ENCODE peak calls at places on chromosomes 6 and 20, in seven cellular contexts. B is glutamatergic neuron, O is lower lobe of right lung, P is type B pancreatic cell, C is endothelial cell, N is Peyer's patch, A is foreskin fibroblast. I is an unnamed sample.

GRCh38 chr6:36025932-36026327 is 1.5 kb upstream of the SLC26A8 start:
- DNase-seq in B (no peak), O (no peak), P (no peak), C (no peak), N (no peak), A (peak), I (no peak)

GRCh38 chr6:154606860-154607259 is 96.4 kb upstream of the CNKSR3 start:
- DNase-seq in B (no peak), O (no peak), P (no peak), C (no peak), N (no peak), A (no peak), I (no peak)

GRCh38 chr6:32825966-32826365 is 9.2 kb upstream of the HLA-DOB start:
- DNase-seq in B (no peak), O (no peak), P (no peak), C (no peak), N (no peak), A (peak), I (no peak)

GRCh38 chr6:10555625-10556309 is 34.6 kb downstream of the GCNT2 start:
- DNase-seq in B (peak), O (peak), P (no peak), C (peak), N (peak), A (peak), I (peak)

GRCh38 chr20:53856675-53857295 is 213.6 kb downstream of the BCAS1 start:
- DNase-seq in B (no peak), O (no peak), P (no peak), C (no peak), N (no peak), A (no peak), I (no peak)

GRCh38 chr6:43708857-43709653 is 21.5 kb upstream of the MRPS18A start:
- DNase-seq in B (no peak), O (no peak), P (no peak), C (no peak), N (no peak), A (peak), I (no peak)

GRCh38 chr20:41436679-41437078 is 70.1 kb upstream of the EMILIN3 start:
- DNase-seq in B (no peak), O (no peak), P (no peak), C (no peak), N (no peak), A (peak), I (no peak)

GRCh38 chr20:33647603-33648395 is 14.3 kb upstream of the C20orf144 start:
- DNase-seq in B (no peak), O (no peak), P (no peak), C (no peak), N (no peak), A (peak), I (no peak)

GRCh38 chr6:89079611-89080213 is 839 bp upstream of the PNRC1 start:
- DNase-seq in B (no peak), O (peak), P (no peak), C (no peak), N (peak), A (peak), I (no peak)

GRCh38 chr20:57677323-57677982 is 32.4 kb downstream of the PMEPA1 start:
- DNase-seq in B (no peak), O (no peak), P (no peak), C (no peak), N (no peak), A (no peak), I (no peak)

GRCh38 chr6:22444335-22444734 is 125.0 kb upstream of the HDGFL1 start:
- DNase-seq in B (no peak), O (no peak), P (no peak), C (no peak), N (no peak), A (no peak), I (no peak)

GRCh38 chr6:18058429-18058828 is 64.0 kb downstream of the NHLRC1 start:
- DNase-seq in B (no peak), O (no peak), P (no peak), C (no peak), N (no peak), A (no peak), I (no peak)

GRCh38 chr6:158649289-158650143 is at the start of gene SYTL3:
- DNase-seq in B (no peak), O (peak), P (peak), C (no peak), N (peak), A (no peak), I (no peak)

GRCh38 chr6:37205189-37205996 is 35.4 kb downstream of the PIM1 start:
- DNase-seq in B (no peak), O (no peak), P (no peak), C (no peak), N (peak), A (no peak), I (no peak)

GRCh38 chr6:163572612-163573011 is 158.1 kb downstream of the QKI start:
- DNase-seq in B (no peak), O (no peak), P (no peak), C (no peak), N (no peak), A (no peak), I (no peak)

GRCh38 chr20:36277546-36277945 is 28.6 kb upstream of the DLGAP4 start:
- DNase-seq in B (no peak), O (no peak), P (peak), C (no peak), N (no peak), A (no peak), I (no peak)

GRCh38 chr6:166461821-166462460 is 79.2 kb upstream of the MPC1 start:
- DNase-seq in B (peak), O (no peak), P (no peak), C (no peak), N (no peak), A (no peak), I (no peak)

GRCh38 chr20:18252597-18253451 is 35.5 kb upstream of the ZNF133 start:
- DNase-seq in B (no peak), O (peak), P (no peak), C (no peak), N (no peak), A (no peak), I (no peak)

GRCh38 chr6:96841241-96841824 is 4.1 kb upstream of the GPR63 start:
- DNase-seq in B (no peak), O (no peak), P (no peak), C (no peak), N (no peak), A (no peak), I (no peak)

GRCh38 chr6:165834613-165835259 is 171.7 kb upstream of the PDE10A start:
- DNase-seq in B (no peak), O (peak), P (no peak), C (no peak), N (peak), A (no peak), I (no peak)

GRCh38 chr6:132683543-132683942 is 24.6 kb upstream of the TAAR1 start:
- DNase-seq in B (no peak), O (no peak), P (no peak), C (no peak), N (no peak), A (peak), I (no peak)

GRCh38 chr6:50353603-50354002 is 303.9 kb upstream of the DEFB112 start:
- DNase-seq in B (no peak), O (no peak), P (no peak), C (no peak), N (no peak), A (no peak), I (no peak)

GRCh38 chr6:155541976-155542375 is 86.3 kb upstream of the NOX3 start:
- DNase-seq in B (no peak), O (no peak), P (no peak), C (no peak), N (no peak), A (no peak), I (no peak)

GRCh38 chr20:41453006-41453950 is 86.7 kb upstream of the EMILIN3 start:
- DNase-seq in B (no peak), O (no peak), P (no peak), C (no peak), N (no peak), A (no peak), I (no peak)

GRCh38 chr6:26486358-26486757 is 13.7 kb upstream of the BTN1A1 start:
- DNase-seq in B (no peak), O (no peak), P (no peak), C (no peak), N (no peak), A (no peak), I (no peak)

GRCh38 chr6:36728289-36729168 is 30.9 kb downstream of the RAB44 start:
- DNase-seq in B (no peak), O (peak), P (no peak), C (no peak), N (no peak), A (no peak), I (no peak)

GRCh38 chr20:62840244-62841197 is 21.1 kb downstream of the TCFL5 start:
- DNase-seq in B (no peak), O (no peak), P (no peak), C (no peak), N (no peak), A (no peak), I (no peak)

GRCh38 chr20:58359441-58359840 is 29.6 kb upstream of the VAPB start:
- DNase-seq in B (no peak), O (no peak), P (no peak), C (no peak), N (no peak), A (no peak), I (no peak)

GRCh38 chr6:74632196-74632595 is 573.7 kb downstream of the COL12A1 start:
- DNase-seq in B (no peak), O (no peak), P (no peak), C (no peak), N (no peak), A (no peak), I (no peak)

GRCh38 chr20:17771206-17772004 is 71.6 kb downstream of the BANF2 start:
- DNase-seq in B (no peak), O (peak), P (no peak), C (no peak), N (no peak), A (no peak), I (no peak)

GRCh38 chr6:123629234-123629941 is 7.4 kb downstream of the TRDN start:
- DNase-seq in B (no peak), O (no peak), P (no peak), C (no peak), N (no peak), A (no peak), I (no peak)

GRCh38 chr6:38306915-38307314 is 332.8 kb downstream of the BTBD9 start:
- DNase-seq in B (no peak), O (no peak), P (no peak), C (no peak), N (no peak), A (no peak), I (no peak)

GRCh38 chr6:112933947-112934346 is 586.8 kb downstream of the RFPL4B start:
- DNase-seq in B (no peak), O (no peak), P (no peak), C (no peak), N (no peak), A (peak), I (no peak)

GRCh38 chr6:27188885-27189418 is 58.5 kb upstream of the PRSS16 start:
- DNase-seq in B (peak), O (peak), P (no peak), C (peak), N (peak), A (peak), I (peak)

GRCh38 chr20:46011631-46012482 is 3.1 kb downstream of the MMP9 start:
- DNase-seq in B (no peak), O (peak), P (no peak), C (no peak), N (peak), A (no peak), I (no peak)

GRCh38 chr20:17511401-17511800 is 19.8 kb downstream of the BFSP1 start:
- DNase-seq in B (no peak), O (no peak), P (no peak), C (no peak), N (no peak), A (no peak), I (no peak)

GRCh38 chr20:51373713-51374481 is 168.6 kb downstream of the NFATC2 start:
- DNase-seq in B (no peak), O (no peak), P (no peak), C (no peak), N (no peak), A (no peak), I (no peak)

GRCh38 chr20:22977047-22977785 is 57.9 kb upstream of the SSTR4 start:
- DNase-seq in B (no peak), O (no peak), P (no peak), C (no peak), N (no peak), A (no peak), I (no peak)

DNA sequence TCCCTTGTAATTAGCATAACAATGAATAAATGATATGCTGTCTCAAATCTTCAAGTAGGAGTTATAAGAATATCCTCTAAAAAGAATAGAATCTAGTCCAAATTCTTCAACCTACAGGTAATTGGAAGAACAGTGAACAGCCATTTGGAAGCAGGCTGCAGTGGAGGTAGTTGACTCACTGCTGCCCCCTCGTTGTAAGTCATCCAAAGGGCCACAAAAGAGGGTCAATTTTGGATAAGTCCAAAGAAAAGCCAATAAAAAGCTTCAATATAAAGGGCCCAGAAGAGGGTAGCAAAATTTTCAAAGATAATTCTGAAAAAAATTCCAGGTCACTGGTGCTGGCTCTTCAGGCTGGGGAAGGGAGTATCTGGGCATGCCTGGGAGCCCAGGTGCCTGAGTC is 60.8 kb upstream of the SSTR4 start:
- DNase-seq in B (no peak), O (no peak), P (no peak), C (peak), N (no peak), A (peak), I (no peak)
- TF ChIP-seq CTCF in B (no peak), O (peak), P (peak), C (peak), N (no peak), A (peak), I (peak)

GRCh38 chr6:48084201-48084600 is 26.8 kb downstream of the PTCHD4 start:
- DNase-seq in B (no peak), O (no peak), P (no peak), C (no peak), N (no peak), A (no peak), I (no peak)

GRCh38 chr6:48080227-48081009 is 30.6 kb downstream of the PTCHD4 start:
- DNase-seq in B (no peak), O (no peak), P (no peak), C (no peak), N (no peak), A (no peak), I (no peak)

GRCh38 chr6:48087448-48087847 is 23.5 kb downstream of the PTCHD4 start:
- DNase-seq in B (no peak), O (no peak), P (no peak), C (no peak), N (no peak), A (no peak), I (no peak)

GRCh38 chr6:48085131-48085741 is 25.8 kb downstream of the PTCHD4 start:
- DNase-seq in B (no peak), O (no peak), P (no peak), C (no peak), N (no peak), A (no peak), I (no peak)

GRCh38 chr6:48086187-48086586 is 24.8 kb downstream of the PTCHD4 start:
- DNase-seq in B (no peak), O (no peak), P (no peak), C (no peak), N (no peak), A (no peak), I (no peak)
- TF ChIP-seq CTCF in B (no peak), O (no peak), P (peak), C (no peak), N (no peak), A (peak), I (peak)

GRCh38 chr6:151911401-151911800 is 103.9 kb downstream of the ESR1 start:
- DNase-seq in B (no peak), O (no peak), P (no peak), C (no peak), N (no peak), A (peak), I (no peak)
- TF ChIP-seq CTCF in B (no peak), O (no peak), P (no peak), C (no peak), N (no peak), A (no peak), I (no peak)

DNA sequence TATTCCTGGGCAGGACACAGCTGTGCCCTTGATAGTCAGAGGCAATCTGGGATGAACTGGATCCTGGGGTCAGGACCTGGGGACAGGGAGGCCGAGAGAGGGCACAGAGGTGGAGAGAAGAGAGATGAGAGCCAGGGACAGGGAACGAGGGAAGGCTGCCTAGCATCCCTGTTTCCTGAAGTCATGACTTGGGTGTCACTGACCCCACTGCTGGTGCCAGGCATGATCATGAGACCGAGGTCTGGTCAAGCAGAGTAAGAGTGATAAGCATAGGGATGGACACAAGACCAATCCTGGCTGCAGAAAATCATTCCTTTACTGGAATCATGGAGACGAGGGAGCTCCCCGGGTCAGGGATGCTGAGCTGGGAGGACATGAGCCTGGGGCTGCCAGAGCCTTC is 36.1 kb downstream of the FAM110A start:
- DNase-seq in B (no peak), O (no peak), P (no peak), C (no peak), N (no peak), A (no peak), I (no peak)
- TF ChIP-seq CTCF in B (no peak), O (no peak), P (no peak), C (no peak), N (no peak), A (no peak), I (no peak)

GRCh38 chr6:95279641-95280040 is 297.7 kb upstream of the MANEA start:
- DNase-seq in B (no peak), O (no peak), P (no peak), C (no peak), N (no peak), A (no peak), I (no peak)

GRCh38 chr6:95280690-95281273 is 296.6 kb upstream of the MANEA start:
- DNase-seq in B (no peak), O (no peak), P (no peak), C (peak), N (no peak), A (no peak), I (no peak)
- TF ChIP-seq CTCF in B (peak), O (peak), P (peak), C (peak), N (no peak), A (no peak), I (peak)

GRCh38 chr6:161498359-161498758 is 224.5 kb upstream of the AGPAT4 start:
- DNase-seq in B (peak), O (no peak), P (no peak), C (peak), N (no peak), A (peak), I (no peak)
- TF ChIP-seq CTCF in B (no peak), O (no peak), P (peak), C (no peak), N (no peak), A (peak), I (peak)

GRCh38 chr6:13098808-13099570 is 229.3 kb downstream of the TBC1D7 start:
- DNase-seq in B (no peak), O (no peak), P (no peak), C (no peak), N (no peak), A (peak), I (no peak)

GRCh38 chr6:13101985-13102384 is 226.4 kb downstream of the TBC1D7 start:
- DNase-seq in B (no peak), O (no peak), P (no peak), C (no peak), N (no peak), A (no peak), I (no peak)

GRCh38 chr6:13101409-13101808 is 226.9 kb downstream of the TBC1D7 start:
- DNase-seq in B (no peak), O (no peak), P (no peak), C (no peak), N (no peak), A (no peak), I (no peak)

GRCh38 chr6:13098006-13098405 is 230.3 kb downstream of the TBC1D7 start:
- DNase-seq in B (no peak), O (no peak), P (no peak), C (no peak), N (no peak), A (no peak), I (no peak)

GRCh38 chr6:13099771-13100170 is 228.6 kb downstream of the TBC1D7 start:
- DNase-seq in B (no peak), O (no peak), P (no peak), C (no peak), N (no peak), A (no peak), I (no peak)
- TF ChIP-seq CTCF in B (peak), O (no peak), P (peak), C (peak), N (no peak), A (peak), I (peak)

GRCh38 chr6:136037885-136038460 is 186.5 kb downstream of the PDE7B start:
- DNase-seq in B (no peak), O (no peak), P (no peak), C (no peak), N (no peak), A (peak), I (no peak)
- TF ChIP-seq CTCF in B (no peak), O (peak), P (no peak), C (no peak), N (no peak), A (peak), I (no peak)